ENCODE peak calls at places on chromosomes 16 and 17, in eight cellular contexts. J is cardiac muscle cell; N is CD8-positive, alpha-beta T cell; D is cardiac fibroblast; P is GM10248; M is tibial nerve; R is natural killer cell; S is foreskin fibroblast. Q is an unnamed sample.

GRCh38 chr16:3727806-3728381 is 10.6 kb upstream of the TRAP1 start:
- DNase-seq in J (no peak), N (no peak), D (no peak), P (no peak), M (no peak), R (no peak), S (no peak), Q (no peak)

GRCh38 chr17:4858068-4858879 is 25.1 kb downstream of the MINK1 start:
- DNase-seq in J (peak; percentile 57), N (no peak), D (peak; percentile 70), P (no peak), M (no peak), R (no peak), S (peak; percentile 35), Q (no peak)

GRCh38 chr17:79026345-79027273 is 2.6 kb downstream of the C1QTNF1 start:
- DNase-seq in J (peak; percentile 85), N (no peak), D (peak; percentile 88), P (no peak), M (peak; percentile 21), R (no peak), S (peak; percentile 85), Q (no peak)

GRCh38 chr17:8732406-8733065 is 12.1 kb downstream of the CCDC42 start:
- DNase-seq in J (peak; percentile 13), N (no peak), D (peak; percentile 29), P (no peak), M (no peak), R (no peak), S (no peak), Q (no peak)

GRCh38 chr16:4769306-4769638 is 2.3 kb upstream of the ZNF500 start:
- DNase-seq in J (no peak), N (no peak), D (no peak), P (no peak), M (no peak), R (no peak), S (no peak), Q (no peak)

GRCh38 chr16:54347961-54348360 is 61.4 kb upstream of the IRX3 start:
- DNase-seq in J (no peak), N (no peak), D (no peak), P (no peak), M (no peak), R (no peak), S (no peak), Q (no peak)

GRCh38 chr16:86587487-86587886 is 9.1 kb downstream of the FOXL1 start:
- DNase-seq in J (no peak), N (no peak), D (no peak), P (no peak), M (no peak), R (no peak), S (no peak), Q (no peak)

GRCh38 chr16:78242231-78242630 is 142.8 kb downstream of the WWOX start:
- DNase-seq in J (no peak), N (no peak), D (no peak), P (no peak), M (no peak), R (no peak), S (no peak), Q (no peak)

GRCh38 chr16:53664724-53665345 is 38.8 kb downstream of the RPGRIP1L start:
- DNase-seq in J (peak; percentile 91), N (no peak), D (peak; percentile 82), P (no peak), M (no peak), R (no peak), S (peak; percentile 88), Q (peak; percentile 16)

GRCh38 chr16:67480833-67481560 is at the start of gene ATP6V0D1:
- DNase-seq in J (peak; percentile 99), N (peak; percentile 99), D (peak; percentile 99), P (peak; percentile 99), M (peak; percentile 97), R (peak; percentile 100), S (peak; percentile 100), Q (peak; percentile 97)
- TF ChIP-seq CTCF in J (peak; percentile 88), N (peak; percentile 87), D (peak; percentile 85), P (peak; percentile 90), M (peak; percentile 96), R (peak; percentile 80), S (peak; percentile 90), Q (peak; percentile 87)

GRCh38 chr17:49587366-49588073 is 11.8 kb downstream of the NXPH3 start:
- DNase-seq in J (no peak), N (no peak), D (no peak), P (no peak), M (no peak), R (no peak), S (no peak), Q (no peak)

GRCh38 chr17:49583226-49583625 is 7.6 kb downstream of the NXPH3 start:
- DNase-seq in J (no peak), N (no peak), D (no peak), P (no peak), M (no peak), R (no peak), S (no peak), Q (no peak)

GRCh38 chr17:49582789-49583188 is 7.1 kb downstream of the NXPH3 start:
- DNase-seq in J (no peak), N (no peak), D (no peak), P (no peak), M (no peak), R (no peak), S (peak; percentile 57), Q (no peak)

GRCh38 chr17:49583889-49584288 is 8.2 kb downstream of the NXPH3 start:
- DNase-seq in J (no peak), N (no peak), D (no peak), P (no peak), M (no peak), R (no peak), S (peak; percentile 29), Q (no peak)

DNA sequence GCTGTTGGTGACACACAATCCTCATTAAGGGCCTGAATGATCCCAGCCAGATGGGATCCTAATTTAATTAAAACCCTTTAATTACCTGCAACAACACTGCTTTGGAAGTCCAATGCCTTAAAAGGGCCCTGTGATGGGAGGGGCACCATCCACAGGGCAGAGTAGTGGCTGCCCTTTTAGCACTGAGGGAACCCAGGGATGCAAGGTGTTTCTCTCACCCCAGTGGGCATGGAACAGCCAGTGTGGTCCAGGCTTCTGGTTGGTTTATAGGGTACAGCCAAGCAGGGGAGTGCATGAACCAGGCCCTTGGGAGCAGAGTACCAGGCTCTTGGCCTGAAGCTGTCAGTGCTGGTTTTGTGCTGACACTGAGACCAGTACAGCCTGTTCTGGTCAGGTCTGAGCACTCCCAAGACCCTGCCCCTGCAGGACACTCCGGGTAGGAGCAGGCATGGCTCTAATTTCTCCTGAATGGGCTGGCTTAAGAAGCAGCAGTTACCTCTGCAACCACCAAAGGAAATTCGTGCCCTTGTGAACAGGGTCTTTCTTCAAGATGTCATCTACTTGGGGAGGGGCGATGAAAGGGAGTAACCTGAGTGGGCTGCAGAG is 9.9 kb downstream of the NXPH3 start:
- DNase-seq in J (no peak), N (no peak), D (peak; percentile 20), P (no peak), M (no peak), R (no peak), S (peak; percentile 32), Q (no peak)
- TF ChIP-seq CTCF in J (peak; percentile 20), N (no peak), D (peak; percentile 34), P (no peak), M (no peak), R (no peak), S (peak; percentile 10), Q (peak; percentile 5)

GRCh38 chr17:28497931-28498330 is 8.2 kb upstream of the FOXN1 start:
- DNase-seq in J (no peak), N (no peak), D (no peak), P (no peak), M (no peak), R (no peak), S (no peak), Q (no peak)

GRCh38 chr17:28499366-28499668 is 6.8 kb upstream of the FOXN1 start:
- DNase-seq in J (no peak), N (no peak), D (no peak), P (no peak), M (no peak), R (no peak), S (no peak), Q (no peak)

GRCh38 chr17:28500712-28501379 is 5.3 kb upstream of the FOXN1 start:
- DNase-seq in J (no peak), N (no peak), D (no peak), P (peak; percentile 80), M (no peak), R (no peak), S (no peak), Q (peak; percentile 85)

GRCh38 chr17:28499684-28500357 is 6.3 kb upstream of the FOXN1 start:
- DNase-seq in J (no peak), N (no peak), D (no peak), P (no peak), M (no peak), R (no peak), S (no peak), Q (no peak)

DNA sequence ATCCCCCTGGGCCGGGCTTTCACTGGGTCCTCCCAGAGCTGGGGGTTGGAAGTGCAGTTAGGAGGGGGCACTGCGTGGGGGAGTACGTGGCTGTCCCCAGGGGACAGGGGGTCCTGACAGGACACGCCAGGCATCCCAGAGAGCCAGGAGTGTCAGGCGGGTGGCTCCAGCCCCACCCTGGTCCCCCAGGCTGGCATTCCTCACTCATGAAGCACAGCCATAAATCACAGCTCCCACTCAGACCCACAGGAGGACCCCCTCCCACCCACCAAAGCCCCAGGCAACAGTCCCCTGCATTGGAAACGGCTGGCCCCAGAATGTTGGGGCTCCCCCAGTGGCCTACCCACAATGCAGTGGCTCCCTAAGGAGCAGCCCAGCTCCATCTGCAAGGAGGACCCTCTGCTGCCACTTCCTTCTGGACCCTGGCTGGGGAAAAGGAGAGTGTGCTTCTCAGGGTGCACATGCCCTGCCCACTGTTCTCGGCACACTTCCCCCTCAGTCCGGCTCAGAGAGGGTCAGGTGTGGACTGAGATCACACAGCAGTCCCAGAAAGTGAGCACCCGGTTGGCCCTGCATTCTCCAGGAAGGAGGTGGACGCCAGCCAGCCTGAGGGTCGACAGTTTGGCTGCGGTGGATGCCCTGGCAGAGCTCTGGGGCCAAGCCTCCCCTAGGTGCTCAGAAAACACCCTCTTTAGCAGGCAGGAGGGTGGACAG is 7.3 kb upstream of the FOXN1 start:
- DNase-seq in J (no peak), N (no peak), D (no peak), P (no peak), M (no peak), R (no peak), S (no peak), Q (no peak)
- TF ChIP-seq CTCF in J (no peak), N (no peak), D (no peak), P (no peak), M (no peak), R (no peak), S (no peak), Q (no peak)

GRCh38 chr17:2084129-2084765 is 29.3 kb downstream of the HIC1 start:
- DNase-seq in J (peak; percentile 48), N (no peak), D (peak; percentile 62), P (no peak), M (peak; percentile 65), R (no peak), S (peak; percentile 93), Q (no peak)

GRCh38 chr17:2084766-2085647 is 30.1 kb downstream of the HIC1 start:
- DNase-seq in J (peak; percentile 93), N (no peak), D (peak; percentile 95), P (no peak), M (peak; percentile 74), R (no peak), S (peak; percentile 96), Q (no peak)

GRCh38 chr17:2087597-2088211 is 32.8 kb downstream of the HIC1 start:
- DNase-seq in J (peak; percentile 44), N (peak; percentile 5), D (peak; percentile 57), P (peak; percentile 68), M (no peak), R (no peak), S (peak; percentile 50), Q (peak; percentile 62)

GRCh38 chr17:2085648-2085949 is 30.7 kb downstream of the HIC1 start:
- DNase-seq in J (peak; percentile 81), N (no peak), D (peak; percentile 89), P (no peak), M (no peak), R (no peak), S (peak; percentile 67), Q (no peak)

GRCh38 chr17:2086306-2086705 is 31.4 kb downstream of the HIC1 start:
- DNase-seq in J (no peak), N (no peak), D (no peak), P (no peak), M (no peak), R (no peak), S (no peak), Q (no peak)
- TF ChIP-seq CTCF in J (no peak), N (no peak), D (no peak), P (no peak), M (no peak), R (no peak), S (no peak), Q (no peak)